ENCODE peak calls at places on chromosomes 13 and 19, in five cellular contexts. One of them, this sample, is unnamed.

GRCh38 chr13:50466554-50466953 is 376.9 kb downstream of the DLEU7 start:
- DNase-seq in brain microvascular endothelial cell: no peak
- DNase-seq in GOT3: no peak
- DNase-seq in IMR-90: no peak
- DNase-seq in activated naive CD8-positive, alpha-beta T cell treated with anti-CD3 and anti-CD28 coated beads, Interleukin-2, amount 50 U/mL, for 24 hours: no peak
- DNase-seq in this sample: no peak

GRCh38 chr19:344625-345319 is at the start of gene MIER2:
- DNase-seq in GOT3: peak
- DNase-seq in IMR-90: peak
- DNase-seq in brain microvascular endothelial cell: peak
- DNase-seq in activated naive CD8-positive, alpha-beta T cell treated with anti-CD3 and anti-CD28 coated beads, Interleukin-2, amount 50 U/mL, for 24 hours: peak
- DNase-seq in this sample: peak

GRCh38 chr13:26050568-26051230 is 1.1 kb downstream of the SHISA2 start:
- DNase-seq in activated naive CD8-positive, alpha-beta T cell treated with anti-CD3 and anti-CD28 coated beads, Interleukin-2, amount 50 U/mL, for 24 hours: peak
- DNase-seq in brain microvascular endothelial cell: no peak
- DNase-seq in GOT3: no peak
- DNase-seq in IMR-90: no peak
- DNase-seq in this sample: no peak

GRCh38 chr19:57867868-57868492 is 18.3 kb downstream of the ZNF587 start:
- DNase-seq in GOT3: no peak
- DNase-seq in activated naive CD8-positive, alpha-beta T cell treated with anti-CD3 and anti-CD28 coated beads, Interleukin-2, amount 50 U/mL, for 24 hours: no peak
- DNase-seq in brain microvascular endothelial cell: no peak
- DNase-seq in IMR-90: no peak
- DNase-seq in this sample: no peak

GRCh38 chr13:111058796-111059506 is 56.2 kb upstream of the ARHGEF7 start:
- DNase-seq in brain microvascular endothelial cell: peak
- DNase-seq in IMR-90: no peak
- DNase-seq in activated naive CD8-positive, alpha-beta T cell treated with anti-CD3 and anti-CD28 coated beads, Interleukin-2, amount 50 U/mL, for 24 hours: no peak
- DNase-seq in GOT3: no peak
- DNase-seq in this sample: no peak

GRCh38 chr13:98384739-98385138 is 192.2 kb downstream of the STK24 start:
- DNase-seq in brain microvascular endothelial cell: peak
- DNase-seq in activated naive CD8-positive, alpha-beta T cell treated with anti-CD3 and anti-CD28 coated beads, Interleukin-2, amount 50 U/mL, for 24 hours: no peak
- DNase-seq in IMR-90: peak
- DNase-seq in GOT3: no peak
- DNase-seq in this sample: peak

GRCh38 chr13:35723820-35724219 is 247.3 kb upstream of the MAB21L1 start:
- DNase-seq in GOT3: no peak
- DNase-seq in activated naive CD8-positive, alpha-beta T cell treated with anti-CD3 and anti-CD28 coated beads, Interleukin-2, amount 50 U/mL, for 24 hours: no peak
- DNase-seq in IMR-90: peak
- DNase-seq in brain microvascular endothelial cell: peak
- DNase-seq in this sample: peak

GRCh38 chr13:110575322-110576069 is 14.0 kb upstream of the RAB20 start:
- DNase-seq in activated naive CD8-positive, alpha-beta T cell treated with anti-CD3 and anti-CD28 coated beads, Interleukin-2, amount 50 U/mL, for 24 hours: peak
- DNase-seq in IMR-90: peak
- DNase-seq in GOT3: no peak
- DNase-seq in brain microvascular endothelial cell: peak
- DNase-seq in this sample: no peak

GRCh38 chr13:95438297-95438696 is 114.2 kb upstream of the CLDN10 start:
- DNase-seq in GOT3: no peak
- DNase-seq in brain microvascular endothelial cell: no peak
- DNase-seq in activated naive CD8-positive, alpha-beta T cell treated with anti-CD3 and anti-CD28 coated beads, Interleukin-2, amount 50 U/mL, for 24 hours: no peak
- DNase-seq in IMR-90: no peak
- DNase-seq in this sample: no peak

GRCh38 chr13:41550239-41550638 is 92.9 kb downstream of the RGCC start:
- DNase-seq in activated naive CD8-positive, alpha-beta T cell treated with anti-CD3 and anti-CD28 coated beads, Interleukin-2, amount 50 U/mL, for 24 hours: no peak
- DNase-seq in brain microvascular endothelial cell: no peak
- DNase-seq in IMR-90: no peak
- DNase-seq in GOT3: no peak
- DNase-seq in this sample: no peak

GRCh38 chr19:28026636-28027035 is 1186.3 kb downstream of the UQCRFS1 start:
- DNase-seq in activated naive CD8-positive, alpha-beta T cell treated with anti-CD3 and anti-CD28 coated beads, Interleukin-2, amount 50 U/mL, for 24 hours: no peak
- DNase-seq in GOT3: no peak
- DNase-seq in brain microvascular endothelial cell: no peak
- DNase-seq in IMR-90: no peak
- DNase-seq in this sample: no peak

GRCh38 chr13:87498681-87499080 is 172.5 kb upstream of the SLITRK5 start:
- DNase-seq in GOT3: no peak
- DNase-seq in brain microvascular endothelial cell: no peak
- DNase-seq in activated naive CD8-positive, alpha-beta T cell treated with anti-CD3 and anti-CD28 coated beads, Interleukin-2, amount 50 U/mL, for 24 hours: no peak
- DNase-seq in IMR-90: peak
- DNase-seq in this sample: no peak

GRCh38 chr13:83449666-83450395 is 432.4 kb downstream of the SLITRK1 start:
- DNase-seq in activated naive CD8-positive, alpha-beta T cell treated with anti-CD3 and anti-CD28 coated beads, Interleukin-2, amount 50 U/mL, for 24 hours: no peak
- DNase-seq in GOT3: no peak
- DNase-seq in IMR-90: peak
- DNase-seq in brain microvascular endothelial cell: peak
- DNase-seq in this sample: no peak

GRCh38 chr13:40351537-40352384 is 314.7 kb downstream of the FOXO1 start:
- DNase-seq in brain microvascular endothelial cell: no peak
- DNase-seq in IMR-90: no peak
- DNase-seq in activated naive CD8-positive, alpha-beta T cell treated with anti-CD3 and anti-CD28 coated beads, Interleukin-2, amount 50 U/mL, for 24 hours: no peak
- DNase-seq in GOT3: no peak
- DNase-seq in this sample: no peak

GRCh38 chr19:41886761-41887710 is 4.1 kb downstream of the ARHGEF1 start:
- DNase-seq in GOT3: no peak
- DNase-seq in brain microvascular endothelial cell: no peak
- DNase-seq in activated naive CD8-positive, alpha-beta T cell treated with anti-CD3 and anti-CD28 coated beads, Interleukin-2, amount 50 U/mL, for 24 hours: peak
- DNase-seq in IMR-90: no peak
- DNase-seq in this sample: no peak

GRCh38 chr13:19183676-19184075 is 2.1 kb upstream of the TUBA3C start:
- DNase-seq in IMR-90: no peak
- DNase-seq in activated naive CD8-positive, alpha-beta T cell treated with anti-CD3 and anti-CD28 coated beads, Interleukin-2, amount 50 U/mL, for 24 hours: no peak
- DNase-seq in brain microvascular endothelial cell: no peak
- DNase-seq in GOT3: no peak
- DNase-seq in this sample: no peak

GRCh38 chr13:66111628-66112027 is 1118.5 kb downstream of the PCDH9 start:
- DNase-seq in activated naive CD8-positive, alpha-beta T cell treated with anti-CD3 and anti-CD28 coated beads, Interleukin-2, amount 50 U/mL, for 24 hours: no peak
- DNase-seq in IMR-90: no peak
- DNase-seq in GOT3: no peak
- DNase-seq in brain microvascular endothelial cell: no peak
- DNase-seq in this sample: no peak

GRCh38 chr19:14507704-14508246 is 10.4 kb downstream of the DNAJB1 start:
- DNase-seq in activated naive CD8-positive, alpha-beta T cell treated with anti-CD3 and anti-CD28 coated beads, Interleukin-2, amount 50 U/mL, for 24 hours: no peak
- DNase-seq in IMR-90: peak
- DNase-seq in GOT3: no peak
- DNase-seq in brain microvascular endothelial cell: peak
- DNase-seq in this sample: peak

GRCh38 chr13:41004875-41005693 is 14.0 kb downstream of the ELF1 start:
- DNase-seq in IMR-90: no peak
- DNase-seq in GOT3: no peak
- DNase-seq in activated naive CD8-positive, alpha-beta T cell treated with anti-CD3 and anti-CD28 coated beads, Interleukin-2, amount 50 U/mL, for 24 hours: no peak
- DNase-seq in brain microvascular endothelial cell: no peak
- DNase-seq in this sample: no peak

GRCh38 chr19:39211731-39212376 is 7.8 kb upstream of the SYCN start:
- DNase-seq in brain microvascular endothelial cell: peak
- DNase-seq in GOT3: no peak
- DNase-seq in activated naive CD8-positive, alpha-beta T cell treated with anti-CD3 and anti-CD28 coated beads, Interleukin-2, amount 50 U/mL, for 24 hours: no peak
- DNase-seq in IMR-90: no peak
- DNase-seq in this sample: no peak

GRCh38 chr13:88932950-88933349 is 1261.8 kb downstream of the SLITRK5 start:
- DNase-seq in activated naive CD8-positive, alpha-beta T cell treated with anti-CD3 and anti-CD28 coated beads, Interleukin-2, amount 50 U/mL, for 24 hours: no peak
- DNase-seq in brain microvascular endothelial cell: no peak
- DNase-seq in GOT3: no peak
- DNase-seq in IMR-90: no peak
- DNase-seq in this sample: no peak

GRCh38 chr19:8596168-8596567 is 14.3 kb downstream of the ADAMTS10 start:
- DNase-seq in brain microvascular endothelial cell: no peak
- DNase-seq in GOT3: no peak
- DNase-seq in activated naive CD8-positive, alpha-beta T cell treated with anti-CD3 and anti-CD28 coated beads, Interleukin-2, amount 50 U/mL, for 24 hours: no peak
- DNase-seq in IMR-90: no peak
- DNase-seq in this sample: no peak

GRCh38 chr13:108368240-108368898 is 98.9 kb downstream of the TNFSF13B start:
- DNase-seq in brain microvascular endothelial cell: no peak
- DNase-seq in IMR-90: no peak
- DNase-seq in activated naive CD8-positive, alpha-beta T cell treated with anti-CD3 and anti-CD28 coated beads, Interleukin-2, amount 50 U/mL, for 24 hours: no peak
- DNase-seq in GOT3: no peak
- DNase-seq in this sample: no peak

GRCh38 chr19:6723738-6724137 is 3.3 kb upstream of the C3 start:
- DNase-seq in GOT3: no peak
- DNase-seq in IMR-90: no peak
- DNase-seq in activated naive CD8-positive, alpha-beta T cell treated with anti-CD3 and anti-CD28 coated beads, Interleukin-2, amount 50 U/mL, for 24 hours: no peak
- DNase-seq in brain microvascular endothelial cell: no peak
- DNase-seq in this sample: no peak

GRCh38 chr19:3243851-3244700 is 19.6 kb downstream of the CELF5 start:
- DNase-seq in brain microvascular endothelial cell: peak
- DNase-seq in GOT3: no peak
- DNase-seq in activated naive CD8-positive, alpha-beta T cell treated with anti-CD3 and anti-CD28 coated beads, Interleukin-2, amount 50 U/mL, for 24 hours: peak
- DNase-seq in IMR-90: peak
- DNase-seq in this sample: peak

GRCh38 chr19:16382775-16383543 is 58.3 kb downstream of the KLF2 start:
- DNase-seq in IMR-90: peak
- DNase-seq in brain microvascular endothelial cell: peak
- DNase-seq in GOT3: peak
- DNase-seq in activated naive CD8-positive, alpha-beta T cell treated with anti-CD3 and anti-CD28 coated beads, Interleukin-2, amount 50 U/mL, for 24 hours: peak
- DNase-seq in this sample: peak

GRCh38 chr19:49818691-49819331 is 722 bp downstream of the MED25 start:
- DNase-seq in GOT3: no peak
- DNase-seq in activated naive CD8-positive, alpha-beta T cell treated with anti-CD3 and anti-CD28 coated beads, Interleukin-2, amount 50 U/mL, for 24 hours: no peak
- DNase-seq in brain microvascular endothelial cell: no peak
- DNase-seq in IMR-90: no peak
- DNase-seq in this sample: peak

GRCh38 chr13:21079761-21080730 is 18.7 kb upstream of the LATS2 start:
- DNase-seq in activated naive CD8-positive, alpha-beta T cell treated with anti-CD3 and anti-CD28 coated beads, Interleukin-2, amount 50 U/mL, for 24 hours: no peak
- DNase-seq in GOT3: no peak
- DNase-seq in IMR-90: peak
- DNase-seq in brain microvascular endothelial cell: peak
- DNase-seq in this sample: peak

This sample was measured in dermis microvascular lymphatic vessel endothelial cell.